ENCODE peak calls at places on chromosomes 13 and 19, in six cellular contexts. X, H, E, T, A and P are unnamed samples.

GRCh38 chr13:113544896-113545295 is 39.7 kb upstream of the TFDP1 start:
- DNase-seq in X (no peak), H (no peak), E (no peak), T (no peak), A (no peak), P (no peak)

GRCh38 chr13:34207334-34207733 is 389.4 kb downstream of the RFC3 start:
- DNase-seq in X (no peak), H (peak), E (peak), T (no peak), A (no peak), P (no peak)

GRCh38 chr19:1828279-1829238 is 16.5 kb upstream of the ATP8B3 start:
- DNase-seq in X (no peak), H (no peak), E (no peak), T (no peak), A (no peak), P (no peak)

GRCh38 chr13:34334984-34335661 is 517.2 kb downstream of the RFC3 start:
- DNase-seq in X (no peak), H (no peak), E (no peak), T (no peak), A (no peak), P (no peak)

GRCh38 chr19:6767357-6768235 is at the start of gene SH2D3A:
- DNase-seq in X (peak), H (peak), E (peak), T (peak), A (peak), P (peak)

GRCh38 chr19:28350673-28351072 is 862.3 kb downstream of the UQCRFS1 start:
- DNase-seq in X (no peak), H (no peak), E (no peak), T (no peak), A (no peak), P (no peak)

GRCh38 chr19:3458595-3459284 is 21.6 kb downstream of the SMIM24 start:
- DNase-seq in X (peak), H (peak), E (no peak), T (peak), A (no peak), P (no peak)

GRCh38 chr13:42409061-42409460 is 137.1 kb downstream of the AKAP11 start:
- DNase-seq in X (peak), H (no peak), E (no peak), T (no peak), A (no peak), P (no peak)

GRCh38 chr13:34300559-34300958 is 482.6 kb downstream of the RFC3 start:
- DNase-seq in X (no peak), H (peak), E (no peak), T (no peak), A (no peak), P (no peak)

GRCh38 chr19:13978306-13978705 is 26.0 kb downstream of the DCAF15 start:
- DNase-seq in X (peak), H (peak), E (no peak), T (peak), A (no peak), P (peak)

GRCh38 chr13:64488731-64489130 is 2741.4 kb downstream of the PCDH9 start:
- DNase-seq in X (no peak), H (no peak), E (no peak), T (no peak), A (no peak), P (no peak)

GRCh38 chr13:48437381-48437780 is 24.5 kb upstream of the LPAR6 start:
- DNase-seq in X (no peak), H (no peak), E (no peak), T (no peak), A (no peak), P (no peak)

GRCh38 chr19:49957262-49957915 is 3.6 kb downstream of the SIGLEC11 start:
- DNase-seq in X (no peak), H (no peak), E (no peak), T (no peak), A (no peak), P (no peak)

GRCh38 chr13:113592571-113592970 is 8.0 kb downstream of the TFDP1 start:
- DNase-seq in X (no peak), H (no peak), E (no peak), T (no peak), A (no peak), P (no peak)

GRCh38 chr13:112790735-112791641 is 101.2 kb downstream of the ATP11A start:
- DNase-seq in X (no peak), H (no peak), E (no peak), T (no peak), A (no peak), P (no peak)

GRCh38 chr13:46143239-46143701 is 38.4 kb upstream of the CPB2 start:
- DNase-seq in X (no peak), H (peak), E (peak), T (no peak), A (no peak), P (no peak)

GRCh38 chr13:36282818-36283432 is 14.7 kb downstream of the CCDC169 start:
- DNase-seq in X (peak), H (peak), E (peak), T (peak), A (peak), P (peak)

GRCh38 chr19:10368101-10368803 is 12.1 kb downstream of the TYK2 start:
- DNase-seq in X (peak), H (no peak), E (peak), T (no peak), A (no peak), P (no peak)

GRCh38 chr19:47111081-47111589 is 2.4 kb downstream of the ZC3H4 start:
- DNase-seq in X (no peak), H (no peak), E (no peak), T (peak), A (no peak), P (peak)

GRCh38 chr13:36157475-36157874 is 26.3 kb upstream of the DCLK1 start:
- DNase-seq in X (no peak), H (no peak), E (no peak), T (no peak), A (no peak), P (no peak)

GRCh38 chr13:91946498-91947070 is 548.2 kb downstream of the GPC5 start:
- DNase-seq in X (peak), H (peak), E (peak), T (peak), A (no peak), P (peak)

GRCh38 chr19:41646589-41647204 is 19.8 kb upstream of the CEACAM4 start:
- DNase-seq in X (peak), H (no peak), E (peak), T (no peak), A (peak), P (peak)
- TF ChIP-seq EZH2phosphoT487 in X (no peak), H (no peak), E (no peak), T (no peak), A (no peak), P (no peak)

DNA sequence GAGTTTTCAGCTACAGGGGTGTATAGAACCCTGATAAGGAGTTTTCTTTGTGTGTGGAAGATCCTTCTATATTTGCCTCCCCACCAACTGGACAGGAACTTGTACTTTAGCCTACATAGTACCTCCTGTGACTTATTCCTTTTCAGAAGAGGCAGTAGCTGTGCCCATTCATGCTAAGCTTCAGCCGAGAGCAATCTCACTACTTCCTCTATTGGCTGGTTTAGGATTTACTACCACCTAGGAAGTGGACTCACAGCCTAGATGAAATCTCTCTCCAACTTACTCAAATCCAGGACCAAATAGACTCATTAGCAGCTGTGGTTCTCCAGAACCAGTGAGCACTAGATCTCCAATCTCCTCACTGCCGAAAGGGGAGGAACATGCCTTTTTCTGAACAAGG is 2.3 kb upstream of the REX1BD start:
- DNase-seq in X (no peak), H (no peak), E (no peak), T (no peak), A (no peak), P (peak)
- TF ChIP-seq CTCF in X (no peak), H (no peak), E (no peak), T (no peak), A (no peak), P (peak)

DNA sequence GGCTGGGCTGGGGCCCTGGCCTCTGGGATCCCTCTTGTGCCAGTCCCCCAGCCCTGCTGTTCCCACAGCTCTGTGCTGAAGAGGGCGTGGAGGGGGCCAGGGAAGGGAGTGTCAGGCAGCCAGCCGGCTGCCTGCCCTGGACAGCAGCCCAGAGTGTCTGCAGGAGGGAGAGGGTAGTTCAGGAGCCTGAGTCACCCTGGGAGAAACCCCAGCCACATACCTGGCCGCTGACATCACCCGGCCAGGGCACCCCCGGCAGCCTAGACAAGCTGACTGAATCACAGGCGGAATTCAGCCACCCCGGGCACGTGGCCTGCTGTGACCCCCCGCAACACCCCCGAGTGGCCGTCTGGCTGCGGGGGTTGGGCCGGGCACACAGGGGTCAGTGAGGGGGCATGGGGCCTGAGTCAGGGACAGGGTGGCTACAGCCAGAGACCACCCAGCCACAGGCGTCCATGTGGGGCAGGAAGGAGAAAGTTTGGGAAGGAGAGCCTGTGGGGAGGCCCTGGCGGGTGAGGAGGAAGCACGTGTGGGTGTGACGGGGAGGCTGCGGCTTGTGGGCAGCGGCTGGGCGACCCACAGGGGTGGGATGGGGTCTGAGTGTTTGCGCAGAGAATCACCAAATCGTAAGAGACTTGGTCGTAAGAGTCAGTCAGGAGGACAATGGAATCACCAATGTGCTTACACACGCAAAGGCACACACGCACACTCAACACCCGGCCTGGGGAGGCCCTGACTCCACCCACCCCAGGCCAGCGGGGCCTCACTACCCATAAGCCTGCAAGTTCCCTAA is 11.9 kb upstream of the FOSB start:
- DNase-seq in X (peak), H (peak), E (peak), T (peak), A (peak), P (no peak)
- TF ChIP-seq EZH2phosphoT487 in X (no peak), H (no peak), E (peak), T (no peak), A (no peak), P (no peak)

GRCh38 chr13:40692946-40693345 is 26.5 kb upstream of the FOXO1 start:
- DNase-seq in X (no peak), H (no peak), E (peak), T (no peak), A (no peak), P (no peak)

GRCh38 chr13:40688781-40689180 is 22.3 kb upstream of the FOXO1 start:
- DNase-seq in X (no peak), H (no peak), E (no peak), T (no peak), A (no peak), P (no peak)

GRCh38 chr13:40697711-40698110 is 31.3 kb upstream of the FOXO1 start:
- DNase-seq in X (no peak), H (no peak), E (no peak), T (no peak), A (no peak), P (peak)

GRCh38 chr13:40694426-40694825 is 28.0 kb upstream of the FOXO1 start:
- DNase-seq in X (no peak), H (no peak), E (no peak), T (no peak), A (no peak), P (peak)
- TF ChIP-seq CTCF in X (no peak), H (no peak), E (no peak), T (no peak), A (no peak), P (no peak)

GRCh38 chr13:82070411-82070810 is 1729.5 kb upstream of the SPRY2 start:
- DNase-seq in X (no peak), H (no peak), E (no peak), T (no peak), A (no peak), P (no peak)
- TF ChIP-seq EZH2phosphoT487 in X (no peak), H (no peak), E (no peak), T (no peak), A (no peak), P (no peak)

DNA sequence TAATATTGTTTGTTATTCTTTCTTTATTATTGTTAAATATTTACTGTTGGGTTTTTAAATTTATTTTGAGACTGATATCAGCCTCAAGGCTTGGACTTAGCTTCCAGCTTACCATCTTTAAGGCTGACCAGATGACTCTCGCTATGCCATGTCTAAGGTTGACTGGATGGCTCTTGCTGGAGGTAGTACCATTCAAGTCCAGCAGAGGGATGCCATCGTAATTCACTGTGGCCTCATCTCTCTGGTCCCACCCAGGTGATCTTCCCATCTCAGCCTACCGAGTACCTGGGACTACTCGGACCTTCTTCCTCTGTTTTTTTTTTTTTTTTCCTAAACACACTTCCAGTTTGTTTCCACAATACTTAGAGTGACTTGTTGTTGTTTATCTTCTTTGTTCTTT is 41.7 kb upstream of the ZNF91 start:
- DNase-seq in X (peak), H (no peak), E (peak), T (no peak), A (no peak), P (peak)
- TF ChIP-seq CTCF in X (peak), H (no peak), E (no peak), T (no peak), A (no peak), P (peak)

GRCh38 chr13:31000889-31001288 is 68.4 kb downstream of the TEX26 start:
- DNase-seq in X (no peak), H (no peak), E (no peak), T (no peak), A (no peak), P (no peak)
- TF ChIP-seq EZH2phosphoT487 in X (no peak), H (no peak), E (no peak), T (no peak), A (no peak), P (no peak)

GRCh38 chr13:37427843-37428494 is 170.6 kb downstream of the POSTN start:
- DNase-seq in X (peak), H (no peak), E (no peak), T (no peak), A (no peak), P (peak)
- TF ChIP-seq CTCF in X (peak), H (no peak), E (peak), T (peak), A (no peak), P (peak)

DNA sequence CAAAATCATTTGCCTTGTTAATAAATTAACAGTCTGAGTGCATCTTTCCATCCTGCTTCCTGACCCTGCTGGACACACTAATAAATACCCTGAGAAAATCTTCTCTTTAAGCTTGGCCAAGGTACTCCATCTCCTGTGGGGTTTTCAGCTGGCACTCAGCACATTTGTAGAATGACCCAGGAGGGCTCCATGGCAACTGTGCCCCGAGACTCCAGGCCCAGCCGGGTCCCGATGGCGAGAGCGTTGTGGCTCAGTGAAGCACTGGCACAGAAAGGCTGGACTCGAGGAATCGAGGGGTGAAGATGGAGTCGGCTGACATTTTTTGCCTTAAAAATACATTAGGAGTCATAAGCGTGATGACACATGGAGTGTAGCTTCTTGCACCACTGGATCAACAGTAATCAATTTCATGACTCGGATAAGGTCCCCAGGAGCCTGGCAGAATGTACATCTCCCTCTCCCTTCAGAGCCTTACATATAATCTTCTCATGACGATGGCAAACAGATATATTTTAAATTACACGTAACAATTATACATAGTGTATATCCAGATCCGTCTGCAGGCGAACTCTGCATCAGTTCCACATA is 85.4 kb downstream of the SLC7A1 start:
- DNase-seq in X (no peak), H (no peak), E (no peak), T (no peak), A (no peak), P (no peak)
- TF ChIP-seq EZH2phosphoT487 in X (no peak), H (no peak), E (no peak), T (no peak), A (no peak), P (no peak)